ENCODE peak calls at places on chromosome 19, in five cellular contexts. T, S, Q, C and X are unnamed samples.
A peak's percentile ranks its signal among the peaks of the same experiment; 100 is the strongest.

GRCh38 chr19:55384576-55385235 is 614 bp upstream of the TMEM238 start:
- DNase-seq in T (no peak), S (no peak), Q (peak; percentile 71), C (peak; percentile 30), X (no peak)

GRCh38 chr19:49676136-49676689 is 858 bp upstream of the PRMT1 start:
- DNase-seq in T (no peak), S (peak; percentile 97), Q (peak; percentile 94), C (peak; percentile 83), X (peak; percentile 74)

GRCh38 chr19:4976412-4977298 is 7.7 kb downstream of the KDM4B start:
- DNase-seq in T (no peak), S (peak; percentile 99), Q (peak; percentile 95), C (peak; percentile 47), X (peak; percentile 55)

GRCh38 chr19:35299523-35300339 is 7.8 kb downstream of the MAG start:
- DNase-seq in T (no peak), S (no peak), Q (no peak), C (peak; percentile 83), X (peak; percentile 54)

GRCh38 chr19:4374451-4375163 is 25.7 kb downstream of the SH3GL1 start:
- DNase-seq in T (no peak), S (peak; percentile 95), Q (peak; percentile 91), C (no peak), X (no peak)

GRCh38 chr19:53467138-53467502 is 413 bp upstream of the ZNF813 start:
- DNase-seq in T (peak; percentile 10), S (no peak), Q (no peak), C (peak; percentile 68), X (no peak)

GRCh38 chr19:40055049-40055448 is 982 bp downstream of the ZNF780B start:
- DNase-seq in T (no peak), S (no peak), Q (no peak), C (peak; percentile 12), X (no peak)

GRCh38 chr19:28980236-28980868 is 232.6 kb downstream of the UQCRFS1 start:
- DNase-seq in T (no peak), S (no peak), Q (no peak), C (no peak), X (no peak)

GRCh38 chr19:49438261-49438660 is 3.1 kb downstream of the SLC17A7 start:
- DNase-seq in T (no peak), S (no peak), Q (no peak), C (no peak), X (peak; percentile 63)

GRCh38 chr19:48190288-48191284 is 20.1 kb downstream of the ZSWIM9 start:
- DNase-seq in T (peak; percentile 57), S (peak; percentile 56), Q (peak; percentile 66), C (no peak), X (peak; percentile 83)

GRCh38 chr19:644363-644762 is 4.7 kb downstream of the FGF22 start:
- DNase-seq in T (no peak), S (no peak), Q (no peak), C (no peak), X (no peak)

GRCh38 chr19:14459703-14460102 is 15.5 kb downstream of the PTGER1 start:
- DNase-seq in T (no peak), S (no peak), Q (no peak), C (no peak), X (no peak)

GRCh38 chr19:55225415-55225958 is 3.1 kb downstream of the TMEM86B start:
- DNase-seq in T (no peak), S (no peak), Q (no peak), C (no peak), X (no peak)

GRCh38 chr19:19537321-19538048 is 580 bp upstream of the CILP2 start:
- DNase-seq in T (peak; percentile 43), S (no peak), Q (no peak), C (no peak), X (no peak)

GRCh38 chr19:30443531-30444252 is 71.5 kb downstream of the ZNF536 start:
- DNase-seq in T (no peak), S (no peak), Q (no peak), C (no peak), X (no peak)

GRCh38 chr19:33677745-33678426 is 56.1 kb downstream of the CHST8 start:
- DNase-seq in T (no peak), S (no peak), Q (no peak), C (no peak), X (peak; percentile 4)

DNA sequence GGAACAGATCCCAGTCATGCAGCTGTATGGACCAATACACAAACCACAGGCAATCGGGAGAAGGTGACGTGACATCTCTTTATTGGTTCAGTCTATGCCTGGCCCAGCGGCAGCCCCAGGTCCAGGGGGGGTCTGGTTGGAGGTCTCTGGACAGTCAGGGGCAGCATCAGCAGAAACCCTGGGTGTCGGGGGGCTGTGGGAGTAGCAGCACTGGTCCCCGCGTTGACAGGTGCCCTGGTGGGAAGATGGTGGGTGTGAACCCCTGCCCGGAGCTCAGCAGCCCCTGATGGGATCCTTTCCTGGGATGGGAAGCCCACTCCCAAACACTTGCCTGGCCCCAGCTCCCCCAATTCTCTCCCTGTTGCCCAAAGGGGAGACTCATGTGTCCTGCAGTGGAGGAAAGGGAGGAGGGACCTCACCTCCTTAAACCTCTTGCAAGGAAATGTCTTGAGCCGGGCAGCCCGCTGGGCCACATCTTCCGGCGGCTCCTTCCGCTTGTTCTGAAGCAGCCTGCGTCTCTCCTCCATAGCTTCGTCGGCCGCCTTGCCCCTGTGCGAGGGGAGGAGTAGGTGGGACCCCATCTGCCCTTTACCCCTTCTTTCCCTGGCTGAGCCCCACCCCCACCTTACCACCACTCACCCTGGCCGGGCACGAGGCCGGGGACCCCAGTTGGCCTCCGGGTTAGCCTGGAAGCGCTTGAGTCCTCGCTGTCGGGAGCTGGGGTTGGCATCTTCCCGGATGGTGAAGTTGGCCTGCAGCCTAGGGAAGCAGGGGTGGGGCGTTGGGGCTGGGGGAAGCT is 2.4 kb upstream of the LYL1 start:
- DNase-seq in T (peak; percentile 28), S (no peak), Q (no peak), C (no peak), X (no peak)
- H3K27ac ChIP-seq in T (peak overlapping the region; percentile 74), S (no peak overlapping the region), Q (peak overlapping the region; percentile 32), C (no peak overlapping the region), X (peak overlapping the region; percentile 80)

DNA sequence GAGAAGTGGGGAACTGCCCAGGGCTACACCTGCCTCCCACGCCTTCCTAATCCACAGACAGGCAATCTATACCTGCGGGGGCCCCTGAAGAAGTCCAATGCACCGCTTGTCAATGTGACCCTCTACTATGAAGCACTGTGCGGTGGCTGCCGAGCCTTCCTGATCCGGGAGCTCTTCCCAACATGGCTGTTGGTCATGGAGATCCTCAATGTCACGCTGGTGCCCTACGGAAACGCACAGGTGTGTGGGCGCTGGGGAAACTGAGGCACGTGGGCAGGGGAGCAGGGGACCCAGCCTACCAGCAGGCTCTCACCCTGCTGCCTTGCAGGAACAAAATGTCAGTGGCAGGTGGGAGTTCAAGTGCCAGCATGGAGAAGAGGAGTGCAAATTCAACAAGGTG is 1.4 kb downstream of the IFI30 start:
- DNase-seq in T (no peak), S (no peak), Q (no peak), C (no peak), X (no peak)
- H3K27ac ChIP-seq in T (no peak overlapping the region), S (no peak overlapping the region), Q (no peak overlapping the region), C (no peak overlapping the region), X (no peak overlapping the region)

DNA sequence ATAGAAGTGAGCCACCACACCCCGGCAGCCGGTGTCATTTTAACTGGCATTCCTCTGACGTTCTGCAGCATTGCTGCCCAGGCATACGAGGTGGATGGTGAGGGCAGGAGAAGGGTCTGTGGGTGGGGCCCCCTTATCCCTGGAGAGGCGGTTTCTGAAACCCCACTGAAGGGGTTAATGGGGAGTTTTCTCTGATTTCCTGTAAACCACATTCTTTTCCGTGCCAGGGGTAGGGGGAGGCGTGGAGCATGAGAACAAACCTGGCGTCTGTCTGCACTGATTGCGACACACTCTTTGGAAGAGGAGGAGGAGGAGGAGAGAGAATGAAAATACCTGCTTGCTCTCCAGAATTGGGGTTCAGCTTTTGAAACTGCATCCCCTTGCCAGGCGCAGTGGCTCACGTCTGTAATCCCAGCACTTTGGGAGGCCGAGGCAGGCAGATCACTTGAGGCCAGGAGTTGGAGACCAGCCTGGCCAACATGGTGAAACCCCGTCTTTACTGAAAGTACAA is 2.7 kb upstream of the C3 start:
- DNase-seq in T (no peak), S (peak; percentile 22), Q (peak; percentile 87), C (no peak), X (no peak)
- H3K27ac ChIP-seq in T (no peak overlapping the region), S (no peak overlapping the region), Q (peak overlapping the region; percentile 72), C (no peak overlapping the region), X (no peak overlapping the region)

DNA sequence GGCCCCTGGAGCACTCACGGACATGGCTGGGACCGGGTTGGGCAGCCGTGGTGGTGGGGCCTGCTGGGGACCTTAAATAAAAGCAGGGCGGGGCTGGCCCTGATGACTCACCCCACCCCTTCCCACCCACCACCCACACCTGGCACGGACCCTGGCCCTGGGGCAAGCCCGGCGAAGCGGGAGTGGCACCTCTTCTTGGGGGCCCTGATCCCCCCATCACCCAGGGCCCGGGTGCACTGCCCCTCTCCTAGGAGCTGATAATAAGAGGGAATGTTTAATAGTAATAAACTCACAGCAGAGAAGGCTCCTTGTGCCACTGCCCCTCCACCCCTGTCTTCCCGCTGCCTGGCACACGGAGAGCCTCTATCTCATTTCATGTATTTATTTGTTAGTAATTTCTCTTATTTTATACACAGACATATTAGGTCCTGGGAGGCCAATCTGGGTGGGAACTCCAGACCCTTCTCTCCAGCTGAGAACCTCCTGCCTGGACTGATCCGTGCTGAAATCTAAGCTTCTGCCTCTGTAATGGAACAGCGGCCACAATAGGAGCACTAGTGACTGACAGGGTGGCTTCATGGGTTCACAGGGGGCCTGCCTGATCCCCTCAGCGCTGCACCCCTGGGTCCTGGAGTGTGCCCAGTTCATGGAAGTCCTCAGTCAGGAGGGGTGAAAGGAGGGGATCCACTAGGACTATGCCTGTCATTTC is at the start of gene LGALS7:
- DNase-seq in T (no peak), S (no peak), Q (no peak), C (no peak), X (no peak)
- H3K27ac ChIP-seq in T (no peak within 1 kb of the TSS), S (no peak within 1 kb of the TSS), Q (no peak within 1 kb of the TSS), C (no peak within 1 kb of the TSS), X (no peak within 1 kb of the TSS)

DNA sequence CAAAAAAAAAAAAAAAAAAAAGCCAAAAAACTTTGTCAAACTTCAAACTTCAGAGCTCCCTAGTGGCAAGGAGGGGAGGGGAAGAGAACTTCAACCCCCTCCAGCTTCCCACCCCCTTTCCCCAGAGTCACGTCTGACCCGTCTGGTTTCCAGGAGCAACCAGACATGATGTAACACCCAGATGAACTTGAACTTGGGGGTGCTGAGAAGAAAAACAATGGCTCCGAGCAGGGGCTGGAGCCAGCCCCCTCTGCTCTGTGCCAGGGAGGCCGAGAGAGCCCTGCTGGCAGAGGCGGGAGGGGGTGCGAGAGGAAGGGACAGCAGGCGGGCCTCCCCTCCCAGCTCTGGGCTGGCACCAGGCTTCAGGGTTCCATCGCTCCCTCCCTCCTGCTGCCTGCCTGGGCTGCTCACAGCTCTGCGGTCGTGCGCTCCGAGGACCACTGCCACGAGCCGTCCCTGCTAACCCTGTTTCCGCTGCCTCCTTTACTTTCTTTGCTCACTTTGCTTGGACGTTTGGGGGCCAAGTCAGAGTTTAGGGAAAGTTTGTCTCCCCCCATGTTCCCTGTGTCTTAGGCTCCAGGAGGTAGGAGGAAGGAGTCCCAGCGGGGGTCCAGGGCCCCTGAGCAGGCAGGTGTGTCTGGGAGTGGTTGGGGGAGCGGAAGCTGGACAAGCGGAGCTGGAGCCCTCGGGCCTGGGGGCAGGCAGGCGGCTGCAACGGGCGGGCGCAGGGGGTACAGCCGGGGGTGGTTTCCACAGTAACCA is 11.1 kb downstream of the LYL1 start:
- DNase-seq in T (no peak), S (peak; percentile 86), Q (no peak), C (peak; percentile 91), X (peak; percentile 78)
- H3K27ac ChIP-seq in T (no peak overlapping the region), S (no peak overlapping the region), Q (no peak overlapping the region), C (peak overlapping the region; percentile 99), X (peak overlapping the region; percentile 100)

GRCh38 chr19:8342316-8342683 is 762 bp downstream of the KANK3 start:
- DNase-seq in T (no peak), S (no peak), Q (no peak), C (no peak), X (no peak)
- H3K27ac ChIP-seq in T (no peak overlapping the region), S (no peak overlapping the region), Q (peak overlapping the region; percentile 41), C (no peak overlapping the region), X (peak overlapping the region; percentile 53)